ENCODE peak calls at places on chromosomes 13 and 19, in eight cellular contexts. H is Peyer's patch, M is transverse colon, R is HCT116, O is IMR-90, V is esophagus muscularis mucosa, K is A549, D is stomach. F is an unnamed sample.

GRCh38 chr19:55369651-55370304 is 485 bp downstream of the IL11 start:
- DNase-seq in H (no peak), M (no peak), R (no peak), O (peak), V (no peak), K (peak), D (no peak), F (peak)

GRCh38 chr13:77810430-77810829 is 108.2 kb downstream of the EDNRB start:
- DNase-seq in H (no peak), M (no peak), R (peak), O (peak), V (no peak), K (peak), D (no peak), F (no peak)

GRCh38 chr19:15249912-15250634 is 17.8 kb upstream of the EPHX3 start:
- DNase-seq in H (no peak), M (no peak), R (no peak), O (peak), V (no peak), K (no peak), D (no peak), F (peak)

GRCh38 chr13:44967656-44968451 is 21.4 kb downstream of the NUFIP1 start:
- DNase-seq in H (no peak), M (no peak), R (no peak), O (peak), V (no peak), K (no peak), D (no peak), F (no peak)

GRCh38 chr19:44987148-44987675 is 14.1 kb upstream of the RELB start:
- DNase-seq in H (no peak), M (no peak), R (no peak), O (no peak), V (no peak), K (no peak), D (no peak), F (no peak)

GRCh38 chr13:102042746-102043145 is 359.1 kb downstream of the FGF14 start:
- DNase-seq in H (no peak), M (no peak), R (no peak), O (no peak), V (no peak), K (no peak), D (no peak), F (no peak)

GRCh38 chr19:46983097-46983496 is 36.5 kb upstream of the NPAS1 start:
- DNase-seq in H (no peak), M (no peak), R (no peak), O (no peak), V (no peak), K (no peak), D (no peak), F (no peak)

GRCh38 chr19:1746401-1747284 is 6.7 kb upstream of the ONECUT3 start:
- DNase-seq in H (no peak), M (no peak), R (peak), O (peak), V (no peak), K (peak), D (peak), F (no peak)

GRCh38 chr19:7961930-7962626 is 18.6 kb upstream of the TIMM44 start:
- DNase-seq in H (no peak), M (no peak), R (no peak), O (no peak), V (no peak), K (no peak), D (no peak), F (no peak)

GRCh38 chr13:31835932-31836331 is 96.6 kb downstream of the RXFP2 start:
- DNase-seq in H (no peak), M (no peak), R (no peak), O (peak), V (no peak), K (no peak), D (no peak), F (peak)

GRCh38 chr13:46267166-46267565 is 55.4 kb downstream of the LRRC63 start:
- DNase-seq in H (no peak), M (no peak), R (no peak), O (no peak), V (no peak), K (no peak), D (no peak), F (no peak)

GRCh38 chr19:17406039-17406886 is 833 bp upstream of the BST2 start:
- DNase-seq in H (peak), M (peak), R (no peak), O (no peak), V (no peak), K (no peak), D (no peak), F (peak)
- TF ChIP-seq POLR2A in H (no peak), M (no peak), R (peak), O (no peak), V (no peak), K (no peak), D (no peak), F (no peak)

DNA sequence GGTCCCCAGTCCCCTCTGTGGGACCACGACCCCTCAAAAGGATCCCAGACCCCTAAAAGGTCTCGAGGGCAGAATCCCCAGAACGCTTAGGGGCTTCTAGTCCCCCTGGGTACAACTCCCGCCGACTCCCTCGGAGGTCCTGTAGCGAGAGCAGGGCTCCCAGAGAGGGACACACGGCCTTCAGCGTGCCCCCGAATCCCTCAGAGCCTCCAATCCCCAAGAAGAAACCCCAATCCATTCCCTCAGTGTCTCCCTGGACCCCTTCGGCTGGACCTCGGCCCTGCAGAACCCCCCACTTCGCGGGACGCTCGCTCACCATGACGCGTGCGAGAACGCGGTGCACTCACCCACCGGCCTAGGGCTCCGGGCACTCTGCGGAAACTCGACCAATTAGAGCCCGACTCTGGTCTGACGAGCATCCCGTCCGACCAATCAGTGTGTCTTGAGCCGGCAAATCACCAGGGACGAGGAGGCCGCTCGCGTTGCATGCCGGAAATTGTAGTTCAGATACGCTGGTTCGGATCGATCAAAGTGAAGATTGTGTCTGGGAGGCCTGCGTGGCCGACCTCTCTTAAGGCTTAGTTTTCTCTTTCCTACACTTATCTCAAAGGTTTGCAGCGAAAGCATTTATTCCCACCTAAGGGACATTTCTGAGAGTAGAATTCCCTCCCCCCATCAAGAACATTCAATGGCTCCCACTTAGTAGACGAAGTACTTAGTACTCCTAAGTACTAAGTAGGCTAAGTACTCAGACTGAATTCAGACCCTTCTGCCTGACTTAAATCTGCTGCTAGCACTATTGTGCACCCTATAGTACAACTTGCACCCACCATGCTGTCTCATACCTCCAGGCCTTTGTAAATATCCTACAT is at the start of gene TMEM161A:
- DNase-seq in H (peak), M (peak), R (peak), O (peak), V (peak), K (peak), D (peak), F (peak)
- TF ChIP-seq POLR2A in H (peak), M (peak), R (peak), O (peak), V (peak), K (peak), D (no peak), F (peak)

GRCh38 chr13:28533049-28533436 is 38.1 kb upstream of the FLT1 start:
- DNase-seq in H (no peak), M (no peak), R (no peak), O (no peak), V (no peak), K (no peak), D (no peak), F (no peak)
- TF ChIP-seq POLR2A in H (no peak), M (no peak), R (no peak), O (no peak), V (no peak), K (no peak), D (no peak), F (no peak)

DNA sequence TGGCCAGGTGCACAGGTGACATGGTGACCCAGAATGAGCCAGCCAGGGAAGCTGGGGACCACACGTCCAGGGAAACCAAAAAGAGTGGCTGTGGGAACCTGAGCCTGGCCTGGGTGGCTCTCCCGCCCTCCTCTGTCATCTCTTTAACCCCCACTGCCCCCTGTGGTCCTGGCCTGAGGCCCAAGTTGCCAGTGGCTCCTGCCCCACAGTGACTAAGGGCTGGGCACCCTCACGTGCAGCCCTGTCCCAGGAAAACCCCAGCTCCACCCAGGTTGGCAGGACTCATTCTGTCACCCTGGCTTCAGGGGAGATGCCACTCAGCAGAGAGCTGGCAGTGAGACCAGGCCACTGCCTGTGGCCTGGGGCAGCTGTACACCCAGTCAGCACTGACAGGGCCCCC is 30.6 kb upstream of the ISYNA1 start:
- DNase-seq in H (no peak), M (no peak), R (no peak), O (no peak), V (no peak), K (no peak), D (no peak), F (peak)
- TF ChIP-seq POLR2A in H (no peak), M (no peak), R (no peak), O (no peak), V (no peak), K (no peak), D (no peak), F (no peak)

DNA sequence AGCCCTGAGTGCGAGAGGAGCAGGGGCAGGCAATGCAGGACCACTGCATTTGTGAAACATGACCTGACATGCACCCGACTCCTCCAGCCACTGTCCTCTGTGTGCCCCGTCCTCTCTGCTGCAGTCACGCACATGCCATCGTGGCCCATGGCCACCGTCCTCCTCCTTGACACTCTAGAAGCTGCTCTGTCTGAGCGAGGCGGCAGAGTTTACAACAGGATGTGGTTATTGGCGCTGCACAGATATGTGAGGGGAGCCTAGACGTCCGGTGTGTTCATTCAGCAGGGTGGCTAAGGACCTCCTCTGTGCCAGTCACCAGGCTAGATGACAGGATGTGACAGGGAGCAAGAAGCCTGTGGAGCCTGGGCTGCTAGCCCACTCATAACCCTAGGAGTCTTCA is 277.8 kb downstream of the FOXO1 start:
- DNase-seq in H (peak), M (peak), R (no peak), O (peak), V (peak), K (no peak), D (peak), F (no peak)
- TF ChIP-seq POLR2A in H (peak), M (peak), R (no peak), O (no peak), V (no peak), K (no peak), D (no peak), F (no peak)